ENCODE peak calls at places on chromosomes 1 and 21, in eight cellular contexts. M is fibroblast of pulmonary artery, Z is neural progenitor cell, A is AG09319, P is progenitor cell of endocrine pancreas, O is epithelial cell of esophagus, Q is MCF 10A, L is PC-9. F is an unnamed sample.

GRCh38 chr1:5427026-5427613 is 565.1 kb downstream of the NPHP4 start:
- DNase-seq in M (no peak), Z (peak), A (no peak), P (no peak), O (no peak), Q (no peak), L (no peak), F (no peak)

GRCh38 chr1:2602866-2603520 is 16.4 kb downstream of the PRXL2B start:
- DNase-seq in M (no peak), Z (no peak), A (no peak), P (no peak), O (no peak), Q (no peak), L (no peak), F (peak)

GRCh38 chr21:41667136-41667535 is 99.7 kb downstream of the RIPK4 start:
- DNase-seq in M (no peak), Z (no peak), A (no peak), P (no peak), O (no peak), Q (no peak), L (no peak), F (no peak)

GRCh38 chr1:98967122-98967521 is 37.5 kb downstream of the PLPPR5 start:
- DNase-seq in M (no peak), Z (no peak), A (no peak), P (no peak), O (no peak), Q (no peak), L (no peak), F (no peak)

GRCh38 chr1:110242062-110242461 is 31.9 kb downstream of the KCNC4 start:
- DNase-seq in M (no peak), Z (no peak), A (no peak), P (no peak), O (no peak), Q (no peak), L (no peak), F (no peak)

GRCh38 chr21:32065654-32066053 is 192.8 kb downstream of the HUNK start:
- DNase-seq in M (no peak), Z (no peak), A (no peak), P (no peak), O (no peak), Q (peak), L (no peak), F (no peak)

GRCh38 chr1:31795801-31796621 is 19.8 kb downstream of the SPOCD1 start:
- DNase-seq in M (peak), Z (no peak), A (no peak), P (no peak), O (peak), Q (peak), L (no peak), F (peak)

GRCh38 chr1:104785575-104786187 is 1036.0 kb downstream of the AMY1C start:
- DNase-seq in M (no peak), Z (no peak), A (no peak), P (no peak), O (no peak), Q (no peak), L (no peak), F (no peak)

GRCh38 chr1:81449786-81450185 is 350.9 kb upstream of the ADGRL2 start:
- DNase-seq in M (peak), Z (no peak), A (no peak), P (no peak), O (peak), Q (no peak), L (no peak), F (no peak)

GRCh38 chr1:246527402-246528088 is 20.5 kb upstream of the SMYD3 start:
- DNase-seq in M (no peak), Z (no peak), A (no peak), P (no peak), O (no peak), Q (no peak), L (no peak), F (no peak)

GRCh38 chr21:46599251-46599572 is 5.7 kb downstream of the S100B start:
- DNase-seq in M (peak), Z (peak), A (peak), P (no peak), O (no peak), Q (no peak), L (no peak), F (no peak)

GRCh38 chr1:39089811-39090519 is 63.8 kb downstream of the NDUFS5 start:
- DNase-seq in M (peak), Z (peak), A (no peak), P (no peak), O (no peak), Q (peak), L (no peak), F (no peak)
- TF ChIP-seq CTCF in M (peak), Z (peak), A (no peak), P (no peak), O (no peak), Q (no peak), L (no peak), F (no peak)

DNA sequence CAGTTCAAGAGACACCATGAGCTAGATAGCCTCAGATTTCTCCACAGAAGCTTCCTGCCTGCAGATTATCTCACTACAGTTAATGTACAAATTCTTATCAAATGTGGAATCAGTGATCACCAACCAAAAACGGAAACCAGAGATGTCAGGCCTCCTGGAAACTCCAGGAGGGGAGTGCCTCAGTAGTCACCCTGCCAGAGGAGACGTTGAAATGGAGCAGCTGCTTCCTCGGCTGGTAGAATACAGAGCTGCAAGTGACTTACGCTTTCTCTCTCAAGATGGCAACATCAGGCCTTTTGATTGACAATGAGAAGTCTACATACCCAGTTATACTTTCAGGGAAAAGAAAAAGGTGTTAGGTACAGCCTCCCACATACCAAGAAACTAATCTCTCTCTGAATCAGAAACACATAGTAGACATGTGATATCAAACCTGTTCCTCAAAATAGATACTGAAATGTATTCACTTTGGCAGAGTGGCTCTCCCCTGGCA is 52.2 kb downstream of the ACP6 start:
- DNase-seq in M (no peak), Z (no peak), A (no peak), P (no peak), O (no peak), Q (no peak), L (no peak), F (no peak)
- TF ChIP-seq CTCF in M (no peak), Z (no peak), A (no peak), P (no peak), O (no peak), Q (no peak), L (no peak), F (no peak)

GRCh38 chr1:195763907-195764183 is 844.4 kb downstream of the KCNT2 start:
- DNase-seq in M (no peak), Z (no peak), A (no peak), P (no peak), O (peak), Q (peak), L (peak), F (no peak)
- TF ChIP-seq CTCF in M (no peak), Z (no peak), A (no peak), P (no peak), O (no peak), Q (no peak), L (no peak), F (no peak)

GRCh38 chr1:160354388-160354985 is 11.3 kb downstream of the NCSTN start:
- DNase-seq in M (peak), Z (peak), A (no peak), P (no peak), O (peak), Q (peak), L (no peak), F (no peak)
- TF ChIP-seq CTCF in M (peak), Z (peak), A (peak), P (peak), O (peak), Q (peak), L (peak), F (peak)

GRCh38 chr1:27445177-27445936 is 44.6 kb downstream of the WASF2 start:
- DNase-seq in M (no peak), Z (no peak), A (no peak), P (no peak), O (no peak), Q (no peak), L (no peak), F (no peak)
- TF ChIP-seq CTCF in M (no peak), Z (no peak), A (no peak), P (no peak), O (no peak), Q (no peak), L (no peak), F (no peak)

F was measured in type B pancreatic cell.